ENCODE peak calls at places on chromosomes 12 and 14, in eight cellular contexts. W, L, K, Z, N, V, B and F are unnamed samples.

GRCh38 chr12:32126720-32127119 is 20.1 kb downstream of the BICD1 start:
- DNase-seq in W (no peak), L (peak; percentile 55), K (no peak), Z (no peak), N (no peak), V (no peak), B (no peak), F (peak; percentile 43)

GRCh38 chr12:34399631-34400422 is 377.5 kb downstream of the ALG10 start:
- DNase-seq in W (no peak), L (no peak), K (no peak), Z (peak; percentile 1), N (no peak), V (no peak), B (no peak), F (no peak)

GRCh38 chr12:89355243-89356068 is 3.2 kb upstream of the DUSP6 start:
- DNase-seq in W (no peak), L (peak; percentile 20), K (no peak), Z (no peak), N (no peak), V (no peak), B (no peak), F (no peak)

GRCh38 chr12:6863586-6864321 is 3.6 kb upstream of the TPI1 start:
- DNase-seq in W (no peak), L (no peak), K (no peak), Z (no peak), N (no peak), V (no peak), B (no peak), F (no peak)

GRCh38 chr12:15699886-15700285 is 89.3 kb downstream of the EPS8 start:
- DNase-seq in W (no peak), L (no peak), K (no peak), Z (no peak), N (no peak), V (no peak), B (no peak), F (no peak)

GRCh38 chr12:127389923-127390322 is 877.0 kb upstream of the TMEM132C start:
- DNase-seq in W (peak; percentile 23), L (peak; percentile 82), K (no peak), Z (no peak), N (peak; percentile 6), V (no peak), B (no peak), F (peak; percentile 53)

GRCh38 chr14:21989090-21989489 is 315.5 kb upstream of the OR4E1 start:
- DNase-seq in W (no peak), L (no peak), K (no peak), Z (no peak), N (peak; percentile 29), V (no peak), B (no peak), F (peak; percentile 3)

GRCh38 chr12:76026643-76027063 is 4.9 kb downstream of the PHLDA1 start:
- DNase-seq in W (no peak), L (peak; percentile 73), K (no peak), Z (no peak), N (peak; percentile 71), V (no peak), B (no peak), F (peak; percentile 89)

GRCh38 chr12:56122637-56123036 is 4.6 kb downstream of the ZC3H10 start:
- DNase-seq in W (no peak), L (no peak), K (no peak), Z (no peak), N (no peak), V (no peak), B (no peak), F (no peak)

GRCh38 chr14:67444395-67444794 is 32.4 kb upstream of the PLEK2 start:
- DNase-seq in W (no peak), L (no peak), K (no peak), Z (no peak), N (no peak), V (no peak), B (no peak), F (no peak)

GRCh38 chr12:125140918-125141573 is 75.8 kb downstream of the AACS start:
- DNase-seq in W (no peak), L (peak; percentile 73), K (no peak), Z (no peak), N (peak; percentile 73), V (no peak), B (no peak), F (peak; percentile 59)

GRCh38 chr12:104477812-104478388 is 21.2 kb downstream of the CHST11 start:
- DNase-seq in W (no peak), L (no peak), K (no peak), Z (no peak), N (no peak), V (no peak), B (no peak), F (no peak)

GRCh38 chr12:91877022-91877421 is 268.6 kb downstream of the BTG1 start:
- DNase-seq in W (no peak), L (peak; percentile 35), K (peak; percentile 9), Z (peak; percentile 35), N (no peak), V (peak; percentile 4), B (peak; percentile 78), F (peak; percentile 67)

GRCh38 chr12:68234140-68234539 is 8.5 kb upstream of the IL26 start:
- DNase-seq in W (no peak), L (no peak), K (no peak), Z (no peak), N (no peak), V (no peak), B (no peak), F (no peak)

GRCh38 chr12:68235576-68235975 is 10.0 kb upstream of the IL26 start:
- DNase-seq in W (no peak), L (no peak), K (no peak), Z (no peak), N (no peak), V (no peak), B (no peak), F (no peak)

GRCh38 chr12:68237523-68238070 is 12.0 kb upstream of the IL26 start:
- DNase-seq in W (no peak), L (no peak), K (no peak), Z (no peak), N (no peak), V (no peak), B (no peak), F (no peak)

GRCh38 chr12:68237068-68237467 is 11.5 kb upstream of the IL26 start:
- DNase-seq in W (no peak), L (no peak), K (no peak), Z (no peak), N (no peak), V (no peak), B (no peak), F (no peak)

GRCh38 chr12:68236421-68237059 is 10.9 kb upstream of the IL26 start:
- DNase-seq in W (no peak), L (no peak), K (no peak), Z (peak; percentile 53), N (no peak), V (peak; percentile 22), B (peak; percentile 11), F (no peak)
- TF ChIP-seq CTCF in W (peak; percentile 11), L (no peak), K (no peak), Z (peak; percentile 37), N (no peak), V (no peak), B (no peak), F (no peak)

GRCh38 chr14:49959822-49960408 is 67.0 kb downstream of the ARF6 start:
- DNase-seq in W (no peak), L (no peak), K (no peak), Z (no peak), N (no peak), V (peak; percentile 64), B (no peak), F (no peak)

GRCh38 chr14:49962616-49963015 is 69.7 kb downstream of the ARF6 start:
- DNase-seq in W (no peak), L (no peak), K (no peak), Z (no peak), N (no peak), V (no peak), B (no peak), F (no peak)

GRCh38 chr14:49957089-49957852 is 64.4 kb downstream of the ARF6 start:
- DNase-seq in W (no peak), L (no peak), K (no peak), Z (no peak), N (peak; percentile 47), V (no peak), B (no peak), F (no peak)

GRCh38 chr14:49961270-49962222 is 68.7 kb downstream of the ARF6 start:
- DNase-seq in W (no peak), L (peak; percentile 29), K (no peak), Z (no peak), N (no peak), V (no peak), B (no peak), F (no peak)

DNA sequence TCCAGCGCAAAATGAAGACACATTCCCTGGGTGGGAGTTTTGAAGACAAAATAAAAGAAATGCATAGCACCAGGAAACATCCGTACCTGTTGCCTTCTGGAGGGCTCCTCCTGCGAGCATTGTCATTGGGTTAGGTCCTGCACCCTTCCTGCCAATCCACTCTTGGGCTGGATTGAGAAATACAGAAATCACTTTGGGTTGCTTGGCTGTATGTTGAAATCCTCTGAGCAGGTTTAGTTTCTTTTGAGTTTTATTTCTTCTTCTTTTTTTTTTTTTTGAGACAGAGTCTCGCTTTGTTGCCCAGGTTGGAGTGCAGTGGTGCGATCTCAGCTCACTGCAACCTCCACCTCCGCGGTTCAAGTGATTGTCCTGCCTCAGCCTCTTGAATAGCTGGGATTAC is 67.6 kb downstream of the ARF6 start:
- DNase-seq in W (no peak), L (no peak), K (no peak), Z (no peak), N (no peak), V (no peak), B (no peak), F (no peak)
- H3K4me3 ChIP-seq in W (no peak overlapping the region), L (no peak overlapping the region), K (no peak overlapping the region), Z (no peak overlapping the region), N (no peak overlapping the region), V (no peak overlapping the region), B (no peak overlapping the region), F (no peak overlapping the region)

GRCh38 chr12:48001426-48002178 is 2.7 kb downstream of the COL2A1 start:
- DNase-seq in W (peak; percentile 48), L (peak; percentile 29), K (no peak), Z (peak; percentile 58), N (no peak), V (no peak), B (no peak), F (peak; percentile 24)
- TF ChIP-seq CTCF in W (no peak), L (no peak), K (no peak), Z (no peak), N (no peak), V (no peak), B (no peak), F (no peak)

GRCh38 chr14:54877703-54878021 is 25.0 kb downstream of the GCH1 start:
- DNase-seq in W (no peak), L (no peak), K (no peak), Z (no peak), N (no peak), V (no peak), B (no peak), F (no peak)

GRCh38 chr14:54877015-54877702 is 25.5 kb downstream of the GCH1 start:
- DNase-seq in W (no peak), L (no peak), K (no peak), Z (no peak), N (no peak), V (no peak), B (no peak), F (peak; percentile 42)

GRCh38 chr14:54881235-54881760 is 21.3 kb downstream of the GCH1 start:
- DNase-seq in W (peak; percentile 40), L (peak; percentile 59), K (no peak), Z (peak; percentile 29), N (no peak), V (peak; percentile 67), B (no peak), F (peak; percentile 74)

GRCh38 chr14:54881761-54882401 is 20.7 kb downstream of the GCH1 start:
- DNase-seq in W (no peak), L (peak; percentile 35), K (no peak), Z (no peak), N (no peak), V (peak; percentile 13), B (no peak), F (peak; percentile 56)

GRCh38 chr14:54882521-54882920 is 20.1 kb downstream of the GCH1 start:
- DNase-seq in W (no peak), L (no peak), K (no peak), Z (no peak), N (no peak), V (no peak), B (no peak), F (no peak)
- H3K4me3 ChIP-seq in W (no peak overlapping the region), L (no peak overlapping the region), K (no peak overlapping the region), Z (no peak overlapping the region), N (no peak overlapping the region), V (no peak overlapping the region), B (no peak overlapping the region), F (no peak overlapping the region)